ENCODE peak calls at places on chromosomes 2 and 18, in five cellular contexts. R, Y, G, N and I are unnamed samples.

GRCh38 chr2:227766361-227766883 is 20.7 kb downstream of the SCYGR8 start:
- DNase-seq in R (peak; percentile 55), Y (peak; percentile 66), G (peak; percentile 69), N (peak; percentile 87), I (peak; percentile 82)

GRCh38 chr2:231191896-231192872 is 6.2 kb upstream of the ARMC9 start:
- DNase-seq in R (peak; percentile 81), Y (peak; percentile 78), G (no peak), N (peak; percentile 97), I (no peak)

GRCh38 chr18:6058941-6059340 is 163.6 kb upstream of the TMEM200C start:
- DNase-seq in R (no peak), Y (no peak), G (no peak), N (no peak), I (no peak)

GRCh38 chr2:187617925-187618324 is 63.7 kb upstream of the TFPI start:
- DNase-seq in R (no peak), Y (no peak), G (no peak), N (no peak), I (no peak)

GRCh38 chr2:226077031-226077430 is 677.5 kb downstream of the NYAP2 start:
- DNase-seq in R (no peak), Y (no peak), G (no peak), N (no peak), I (no peak)

GRCh38 chr18:36578871-36579270 is 249.9 kb downstream of the TPGS2 start:
- DNase-seq in R (no peak), Y (no peak), G (no peak), N (no peak), I (no peak)

GRCh38 chr2:30731706-30732105 is 75.5 kb downstream of the CAPN13 start:
- DNase-seq in R (no peak), Y (no peak), G (no peak), N (peak; percentile 26), I (no peak)

GRCh38 chr2:159613515-159614336 is 2.6 kb downstream of the BAZ2B start:
- DNase-seq in R (no peak), Y (no peak), G (no peak), N (no peak), I (no peak)

GRCh38 chr2:9337901-9338300 is 85.4 kb downstream of the ITGB1BP1 start:
- DNase-seq in R (no peak), Y (no peak), G (no peak), N (no peak), I (no peak)

GRCh38 chr2:16860627-16861026 is 195.0 kb upstream of the CYRIA start:
- DNase-seq in R (no peak), Y (no peak), G (no peak), N (no peak), I (no peak)

GRCh38 chr2:176612736-176613135 is 343.5 kb downstream of the MTX2 start:
- DNase-seq in R (no peak), Y (no peak), G (no peak), N (no peak), I (no peak)

GRCh38 chr2:237213325-237214040 is 127.8 kb downstream of the COPS8 start:
- DNase-seq in R (peak; percentile 73), Y (peak; percentile 75), G (no peak), N (peak; percentile 90), I (no peak)

GRCh38 chr2:12081481-12082210 is 335.2 kb downstream of the LPIN1 start:
- DNase-seq in R (no peak), Y (no peak), G (peak; percentile 47), N (no peak), I (no peak)

GRCh38 chr2:18664421-18664820 is 75.1 kb upstream of the NT5C1B start:
- DNase-seq in R (no peak), Y (no peak), G (no peak), N (no peak), I (no peak)

GRCh38 chr18:76459312-76459686 is 35.7 kb downstream of the ZNF516 start:
- DNase-seq in R (no peak), Y (no peak), G (peak; percentile 2), N (peak; percentile 64), I (no peak)

GRCh38 chr2:85132834-85133637 is at the start of gene TCF7L1:
- DNase-seq in R (no peak), Y (peak; percentile 84), G (peak; percentile 60), N (peak; percentile 95), I (peak; percentile 65)

GRCh38 chr2:65380243-65380642 is 52.2 kb downstream of the SPRED2 start:
- DNase-seq in R (no peak), Y (no peak), G (no peak), N (no peak), I (no peak)

GRCh38 chr2:105364436-105365139 is 27.2 kb downstream of the C2orf49 start:
- DNase-seq in R (no peak), Y (no peak), G (no peak), N (no peak), I (no peak)

GRCh38 chr2:130882111-130882510 is 45.4 kb downstream of the ARHGEF4 start:
- DNase-seq in R (no peak), Y (no peak), G (no peak), N (no peak), I (no peak)

GRCh38 chr2:204343685-204344084 is 201.6 kb upstream of the PARD3B start:
- DNase-seq in R (no peak), Y (no peak), G (no peak), N (no peak), I (no peak)

GRCh38 chr18:26438980-26439379 is 109.4 kb downstream of the KCTD1 start:
- DNase-seq in R (no peak), Y (no peak), G (no peak), N (no peak), I (peak; percentile 20)

GRCh38 chr2:96533292-96534073 is 3.1 kb upstream of the ARID5A start:
- DNase-seq in R (no peak), Y (peak; percentile 88), G (no peak), N (peak; percentile 94), I (no peak)

GRCh38 chr18:55920063-55920462 is 332.1 kb upstream of the TCF4 start:
- DNase-seq in R (no peak), Y (no peak), G (no peak), N (no peak), I (no peak)

GRCh38 chr2:12240216-12240615 is 476.5 kb upstream of the TRIB2 start:
- DNase-seq in R (no peak), Y (no peak), G (no peak), N (no peak), I (no peak)

GRCh38 chr18:13491138-13491537 is 235.2 kb downstream of the FAM210A start:
- DNase-seq in R (no peak), Y (no peak), G (no peak), N (no peak), I (no peak)

GRCh38 chr2:160010361-160011145 is 51.9 kb downstream of the PLA2R1 start:
- DNase-seq in R (no peak), Y (no peak), G (no peak), N (no peak), I (no peak)

GRCh38 chr18:75235891-75236290 is 25.3 kb downstream of the TSHZ1 start:
- DNase-seq in R (no peak), Y (no peak), G (no peak), N (no peak), I (no peak)

GRCh38 chr2:20673686-20674308 is 6.9 kb downstream of the GDF7 start:
- DNase-seq in R (no peak), Y (no peak), G (no peak), N (no peak), I (no peak)